ENCODE peak calls at places on chromosomes 1 and 21, in ten cellular contexts. W is caudate nucleus; G is retina; K is activated CD4-positive, alpha-beta T cell treated with anti-CD3 and anti-CD28 coated beads, Interleukin-2, amount 50 U/mL, for 1 hour; O is fibroblast of lung; P is kidney glomerular epithelial cell; H is chondrocyte; J is effector memory CD8-positive, alpha-beta T cell; A is activated CD8-positive, alpha-beta memory T cell treated with anti-CD3 and anti-CD28 coated beads for 1 hour; Q is iPS-NIHi11. R is an unnamed sample.

GRCh38 chr1:26829214-26829911 is 2.9 kb downstream of the ZDHHC18 start:
- DNase-seq in W (no peak), G (no peak), K (no peak), O (no peak), P (no peak), H (no peak), J (no peak), A (no peak), Q (no peak), R (no peak)

GRCh38 chr1:242245255-242245654 is 246.4 kb upstream of the MAP1LC3C start:
- DNase-seq in W (peak), G (peak), K (no peak), O (no peak), P (no peak), H (no peak), J (no peak), A (no peak), Q (peak), R (no peak)

GRCh38 chr1:150387200-150387599 is 23.3 kb downstream of the RPRD2 start:
- DNase-seq in W (no peak), G (no peak), K (no peak), O (no peak), P (no peak), H (no peak), J (no peak), A (no peak), Q (no peak), R (no peak)

GRCh38 chr1:227926216-227926791 is 21.4 kb downstream of the WNT9A start:
- DNase-seq in W (no peak), G (no peak), K (no peak), O (no peak), P (no peak), H (no peak), J (no peak), A (no peak), Q (no peak), R (no peak)

GRCh38 chr1:74427676-74428075 is 84.7 kb downstream of the LRRC53 start:
- DNase-seq in W (no peak), G (no peak), K (no peak), O (no peak), P (no peak), H (no peak), J (no peak), A (no peak), Q (no peak), R (no peak)

GRCh38 chr1:221723018-221723917 is 18.6 kb downstream of the DUSP10 start:
- DNase-seq in W (no peak), G (no peak), K (no peak), O (no peak), P (no peak), H (no peak), J (no peak), A (no peak), Q (no peak), R (no peak)

GRCh38 chr1:30682396-30683275 is 40.7 kb downstream of the MATN1 start:
- DNase-seq in W (no peak), G (peak), K (no peak), O (no peak), P (no peak), H (peak), J (no peak), A (no peak), Q (no peak), R (no peak)

GRCh38 chr1:3186526-3186921 is 117.5 kb downstream of the PRDM16 start:
- DNase-seq in W (no peak), G (peak), K (no peak), O (peak), P (no peak), H (no peak), J (no peak), A (no peak), Q (no peak), R (peak)

GRCh38 chr1:57599233-57599994 is 175.6 kb upstream of the DAB1 start:
- DNase-seq in W (no peak), G (peak), K (no peak), O (no peak), P (peak), H (no peak), J (no peak), A (no peak), Q (no peak), R (no peak)

GRCh38 chr1:244730153-244730933 is 77.4 kb downstream of the DESI2 start:
- DNase-seq in W (peak), G (peak), K (peak), O (peak), P (peak), H (no peak), J (no peak), A (no peak), Q (peak), R (peak)

GRCh38 chr1:159090566-159091546 is 14.3 kb upstream of the AIM2 start:
- DNase-seq in W (no peak), G (no peak), K (no peak), O (peak), P (no peak), H (no peak), J (no peak), A (no peak), Q (no peak), R (peak)

GRCh38 chr1:157496121-157496526 is 56.2 kb downstream of the FCRL5 start:
- DNase-seq in W (no peak), G (peak), K (peak), O (peak), P (peak), H (no peak), J (peak), A (no peak), Q (peak), R (peak)

GRCh38 chr21:44423941-44424607 is 31.2 kb upstream of the LRRC3 start:
- DNase-seq in W (no peak), G (no peak), K (no peak), O (no peak), P (no peak), H (peak), J (no peak), A (no peak), Q (peak), R (no peak)

GRCh38 chr1:237873487-237873927 is 17.2 kb downstream of the ZP4 start:
- DNase-seq in W (no peak), G (no peak), K (no peak), O (peak), P (peak), H (no peak), J (no peak), A (no peak), Q (peak), R (peak)

GRCh38 chr21:45856422-45856821 is 125.1 kb upstream of the COL6A1 start:
- DNase-seq in W (no peak), G (no peak), K (no peak), O (no peak), P (no peak), H (no peak), J (no peak), A (no peak), Q (no peak), R (no peak)

GRCh38 chr21:44654576-44654950 is at the start of gene KRTAP12-4:
- DNase-seq in W (no peak), G (no peak), K (no peak), O (no peak), P (no peak), H (no peak), J (no peak), A (no peak), Q (no peak), R (no peak)

GRCh38 chr21:46424621-46425020 is 34.1 kb upstream of the DIP2A start:
- DNase-seq in W (no peak), G (no peak), K (no peak), O (no peak), P (no peak), H (peak), J (peak), A (no peak), Q (no peak), R (no peak)

GRCh38 chr1:17274186-17275170 is 25.6 kb downstream of the PADI3 start:
- DNase-seq in W (no peak), G (peak), K (peak), O (peak), P (peak), H (peak), J (no peak), A (no peak), Q (peak), R (peak)

GRCh38 chr1:41041866-41042265 is 20.3 kb upstream of the SLFNL1 start:
- DNase-seq in W (no peak), G (no peak), K (no peak), O (no peak), P (no peak), H (no peak), J (no peak), A (no peak), Q (no peak), R (no peak)

GRCh38 chr1:112265946-112266345 is 130.1 kb upstream of the CTTNBP2NL start:
- DNase-seq in W (no peak), G (no peak), K (no peak), O (no peak), P (no peak), H (no peak), J (no peak), A (no peak), Q (no peak), R (no peak)

GRCh38 chr1:176225485-176225884 is 18.4 kb upstream of the COP1 start:
- DNase-seq in W (no peak), G (no peak), K (no peak), O (no peak), P (no peak), H (no peak), J (no peak), A (no peak), Q (no peak), R (no peak)

GRCh38 chr1:70071597-70071996 is 133.8 kb downstream of the LRRC40 start:
- DNase-seq in W (no peak), G (no peak), K (no peak), O (peak), P (no peak), H (no peak), J (no peak), A (no peak), Q (no peak), R (no peak)

GRCh38 chr21:44653123-44653522 is 1.3 kb downstream of the KRTAP12-4 start:
- DNase-seq in W (no peak), G (no peak), K (no peak), O (no peak), P (no peak), H (no peak), J (no peak), A (no peak), Q (peak), R (no peak)